ENCODE peak calls at places on chromosomes 2 and 18, in ten cellular contexts. One of them, this sample, is unnamed.

GRCh38 chr2:119943058-119943457 is 69.8 kb upstream of the EPB41L5 start:
- DNase-seq in omental fat pad: no peak
- DNase-seq in activated naive CD8-positive, alpha-beta T cell treated with anti-CD3 and anti-CD28 coated beads, Interleukin-2, amount 10 ng/mL, durations not matched to agents 7 days and 5 days: no peak
- DNase-seq in activated CD8-positive, alpha-beta memory T cell treated with anti-CD3 and anti-CD28 coated beads, Interleukin-2, amount 50 U/mL, for 4 hours: no peak
- DNase-seq in NCI-H1105 treated with DMSO at 0.1 percent for 48 hours: no peak
- DNase-seq in COR-L47: no peak
- DNase-seq in activated naive CD4-positive, alpha-beta T cell: no peak
- DNase-seq in ELR: no peak
- DNase-seq in ovary: no peak
- DNase-seq in T-helper 9 cell: no peak
- DNase-seq in this sample: no peak

GRCh38 chr2:205692095-205692494 is 9.8 kb downstream of the NRP2 start:
- DNase-seq in activated CD8-positive, alpha-beta memory T cell treated with anti-CD3 and anti-CD28 coated beads, Interleukin-2, amount 50 U/mL, for 4 hours: no peak
- DNase-seq in COR-L47: no peak
- DNase-seq in T-helper 9 cell: no peak
- DNase-seq in activated naive CD4-positive, alpha-beta T cell: no peak
- DNase-seq in ELR: peak; percentile 54
- DNase-seq in activated naive CD8-positive, alpha-beta T cell treated with anti-CD3 and anti-CD28 coated beads, Interleukin-2, amount 10 ng/mL, durations not matched to agents 7 days and 5 days: no peak
- DNase-seq in ovary: no peak
- DNase-seq in NCI-H1105 treated with DMSO at 0.1 percent for 48 hours: no peak
- DNase-seq in omental fat pad: no peak
- DNase-seq in this sample: no peak

GRCh38 chr18:3452750-3453539 is 3.0 kb downstream of the TGIF1 start:
- DNase-seq in NCI-H1105 treated with DMSO at 0.1 percent for 48 hours: no peak
- DNase-seq in ELR: peak; percentile 44
- DNase-seq in T-helper 9 cell: no peak
- DNase-seq in activated CD8-positive, alpha-beta memory T cell treated with anti-CD3 and anti-CD28 coated beads, Interleukin-2, amount 50 U/mL, for 4 hours: no peak
- DNase-seq in activated naive CD4-positive, alpha-beta T cell: no peak
- DNase-seq in activated naive CD8-positive, alpha-beta T cell treated with anti-CD3 and anti-CD28 coated beads, Interleukin-2, amount 10 ng/mL, durations not matched to agents 7 days and 5 days: no peak
- DNase-seq in ovary: peak; percentile 26
- DNase-seq in omental fat pad: no peak
- DNase-seq in COR-L47: no peak
- DNase-seq in this sample: no peak

GRCh38 chr18:58466636-58467205 is 162.2 kb downstream of the ALPK2 start:
- DNase-seq in T-helper 9 cell: no peak
- DNase-seq in omental fat pad: no peak
- DNase-seq in activated CD8-positive, alpha-beta memory T cell treated with anti-CD3 and anti-CD28 coated beads, Interleukin-2, amount 50 U/mL, for 4 hours: no peak
- DNase-seq in activated naive CD4-positive, alpha-beta T cell: no peak
- DNase-seq in NCI-H1105 treated with DMSO at 0.1 percent for 48 hours: peak; percentile 26
- DNase-seq in ovary: no peak
- DNase-seq in activated naive CD8-positive, alpha-beta T cell treated with anti-CD3 and anti-CD28 coated beads, Interleukin-2, amount 10 ng/mL, durations not matched to agents 7 days and 5 days: no peak
- DNase-seq in COR-L47: peak; percentile 44
- DNase-seq in ELR: no peak
- DNase-seq in this sample: no peak

GRCh38 chr18:13222371-13223281 is 4.1 kb downstream of the LDLRAD4 start:
- DNase-seq in activated naive CD4-positive, alpha-beta T cell: no peak
- DNase-seq in COR-L47: peak; percentile 97
- DNase-seq in T-helper 9 cell: no peak
- DNase-seq in ovary: peak; percentile 43
- DNase-seq in activated naive CD8-positive, alpha-beta T cell treated with anti-CD3 and anti-CD28 coated beads, Interleukin-2, amount 10 ng/mL, durations not matched to agents 7 days and 5 days: no peak
- DNase-seq in ELR: no peak
- DNase-seq in activated CD8-positive, alpha-beta memory T cell treated with anti-CD3 and anti-CD28 coated beads, Interleukin-2, amount 50 U/mL, for 4 hours: no peak
- DNase-seq in NCI-H1105 treated with DMSO at 0.1 percent for 48 hours: peak; percentile 99
- DNase-seq in omental fat pad: no peak
- DNase-seq in this sample: no peak

GRCh38 chr2:148553332-148553887 is 91.1 kb upstream of the EPC2 start:
- DNase-seq in activated naive CD8-positive, alpha-beta T cell treated with anti-CD3 and anti-CD28 coated beads, Interleukin-2, amount 10 ng/mL, durations not matched to agents 7 days and 5 days: no peak
- DNase-seq in NCI-H1105 treated with DMSO at 0.1 percent for 48 hours: no peak
- DNase-seq in COR-L47: no peak
- DNase-seq in ELR: no peak
- DNase-seq in ovary: no peak
- DNase-seq in activated CD8-positive, alpha-beta memory T cell treated with anti-CD3 and anti-CD28 coated beads, Interleukin-2, amount 50 U/mL, for 4 hours: no peak
- DNase-seq in activated naive CD4-positive, alpha-beta T cell: no peak
- DNase-seq in T-helper 9 cell: no peak
- DNase-seq in omental fat pad: no peak
- DNase-seq in this sample: no peak

GRCh38 chr18:75088021-75088506 is 120.9 kb downstream of the PTGR3 start:
- DNase-seq in ovary: no peak
- DNase-seq in T-helper 9 cell: no peak
- DNase-seq in activated CD8-positive, alpha-beta memory T cell treated with anti-CD3 and anti-CD28 coated beads, Interleukin-2, amount 50 U/mL, for 4 hours: no peak
- DNase-seq in activated naive CD4-positive, alpha-beta T cell: no peak
- DNase-seq in ELR: no peak
- DNase-seq in activated naive CD8-positive, alpha-beta T cell treated with anti-CD3 and anti-CD28 coated beads, Interleukin-2, amount 10 ng/mL, durations not matched to agents 7 days and 5 days: no peak
- DNase-seq in NCI-H1105 treated with DMSO at 0.1 percent for 48 hours: no peak
- DNase-seq in omental fat pad: no peak
- DNase-seq in COR-L47: no peak
- DNase-seq in this sample: no peak

GRCh38 chr2:11701831-11702301 is 31.9 kb upstream of the NTSR2 start:
- DNase-seq in NCI-H1105 treated with DMSO at 0.1 percent for 48 hours: no peak
- DNase-seq in T-helper 9 cell: no peak
- DNase-seq in activated naive CD8-positive, alpha-beta T cell treated with anti-CD3 and anti-CD28 coated beads, Interleukin-2, amount 10 ng/mL, durations not matched to agents 7 days and 5 days: no peak
- DNase-seq in activated naive CD4-positive, alpha-beta T cell: no peak
- DNase-seq in ELR: no peak
- DNase-seq in activated CD8-positive, alpha-beta memory T cell treated with anti-CD3 and anti-CD28 coated beads, Interleukin-2, amount 50 U/mL, for 4 hours: no peak
- DNase-seq in ovary: no peak
- DNase-seq in COR-L47: no peak
- DNase-seq in omental fat pad: no peak
- DNase-seq in this sample: no peak

GRCh38 chr2:32061973-32062861 is 1.1 kb upstream of the SPAST start:
- DNase-seq in omental fat pad: no peak
- DNase-seq in ovary: peak; percentile 69
- DNase-seq in activated naive CD8-positive, alpha-beta T cell treated with anti-CD3 and anti-CD28 coated beads, Interleukin-2, amount 10 ng/mL, durations not matched to agents 7 days and 5 days: no peak
- DNase-seq in T-helper 9 cell: no peak
- DNase-seq in ELR: peak; percentile 43
- DNase-seq in COR-L47: no peak
- DNase-seq in NCI-H1105 treated with DMSO at 0.1 percent for 48 hours: peak; percentile 46
- DNase-seq in activated naive CD4-positive, alpha-beta T cell: no peak
- DNase-seq in activated CD8-positive, alpha-beta memory T cell treated with anti-CD3 and anti-CD28 coated beads, Interleukin-2, amount 50 U/mL, for 4 hours: no peak
- DNase-seq in this sample: no peak

GRCh38 chr18:9025104-9025838 is 77.2 kb upstream of the NDUFV2 start:
- DNase-seq in activated CD8-positive, alpha-beta memory T cell treated with anti-CD3 and anti-CD28 coated beads, Interleukin-2, amount 50 U/mL, for 4 hours: no peak
- DNase-seq in activated naive CD4-positive, alpha-beta T cell: no peak
- DNase-seq in ELR: peak; percentile 78
- DNase-seq in T-helper 9 cell: no peak
- DNase-seq in omental fat pad: no peak
- DNase-seq in NCI-H1105 treated with DMSO at 0.1 percent for 48 hours: no peak
- DNase-seq in COR-L47: no peak
- DNase-seq in ovary: no peak
- DNase-seq in activated naive CD8-positive, alpha-beta T cell treated with anti-CD3 and anti-CD28 coated beads, Interleukin-2, amount 10 ng/mL, durations not matched to agents 7 days and 5 days: no peak
- DNase-seq in this sample: no peak

GRCh38 chr18:5440297-5440696 is 103.5 kb downstream of the EPB41L3 start:
- DNase-seq in NCI-H1105 treated with DMSO at 0.1 percent for 48 hours: no peak
- DNase-seq in activated CD8-positive, alpha-beta memory T cell treated with anti-CD3 and anti-CD28 coated beads, Interleukin-2, amount 50 U/mL, for 4 hours: no peak
- DNase-seq in ELR: no peak
- DNase-seq in omental fat pad: no peak
- DNase-seq in activated naive CD8-positive, alpha-beta T cell treated with anti-CD3 and anti-CD28 coated beads, Interleukin-2, amount 10 ng/mL, durations not matched to agents 7 days and 5 days: no peak
- DNase-seq in ovary: no peak
- DNase-seq in T-helper 9 cell: no peak
- DNase-seq in activated naive CD4-positive, alpha-beta T cell: no peak
- DNase-seq in COR-L47: no peak
- DNase-seq in this sample: no peak